ENCODE peak calls at places on chromosomes 6 and 20, in nine cellular contexts. One of them, this sample, is unnamed.

GRCh38 chr6:40692311-40692710 is 105.1 kb upstream of the LRFN2 start:
- DNase-seq in GM10248: no peak
- DNase-seq in A549: peak; percentile 9
- DNase-seq in cardiac muscle cell: no peak
- DNase-seq in RWPE1: no peak
- DNase-seq in stomach: no peak
- DNase-seq in fibroblast of lung: no peak
- DNase-seq in fibroblast of mammary gland: peak; percentile 1
- DNase-seq in OCI-LY7: no peak
- DNase-seq in this sample: no peak

GRCh38 chr20:12130781-12131180 is 213.1 kb downstream of the BTBD3 start:
- DNase-seq in GM10248: no peak
- DNase-seq in A549: no peak
- DNase-seq in cardiac muscle cell: peak; percentile 41
- DNase-seq in RWPE1: no peak
- DNase-seq in stomach: no peak
- DNase-seq in fibroblast of lung: no peak
- DNase-seq in fibroblast of mammary gland: no peak
- DNase-seq in OCI-LY7: no peak
- DNase-seq in this sample: no peak

GRCh38 chr6:49423817-49424216 is 39.2 kb downstream of the MMUT start:
- DNase-seq in GM10248: no peak
- DNase-seq in A549: peak; percentile 4
- DNase-seq in cardiac muscle cell: peak; percentile 53
- DNase-seq in RWPE1: peak; percentile 20
- DNase-seq in stomach: no peak
- DNase-seq in fibroblast of lung: peak; percentile 24
- DNase-seq in fibroblast of mammary gland: peak; percentile 33
- DNase-seq in OCI-LY7: no peak
- DNase-seq in this sample: no peak

GRCh38 chr6:155177369-155177961 is 86.3 kb upstream of the CLDN20 start:
- DNase-seq in GM10248: no peak
- DNase-seq in A549: peak; percentile 63
- DNase-seq in cardiac muscle cell: peak; percentile 85
- DNase-seq in RWPE1: peak; percentile 53
- DNase-seq in stomach: peak; percentile 38
- DNase-seq in fibroblast of lung: peak; percentile 85
- DNase-seq in fibroblast of mammary gland: peak; percentile 80
- DNase-seq in OCI-LY7: peak; percentile 86
- DNase-seq in this sample: peak; percentile 42

GRCh38 chr6:31836676-31837611 is 9.4 kb downstream of the HSPA1B start:
- DNase-seq in GM10248: no peak
- DNase-seq in A549: no peak
- DNase-seq in cardiac muscle cell: peak; percentile 43
- DNase-seq in RWPE1: no peak
- DNase-seq in stomach: no peak
- DNase-seq in fibroblast of lung: peak; percentile 65
- DNase-seq in fibroblast of mammary gland: peak; percentile 67
- DNase-seq in OCI-LY7: peak; percentile 48
- DNase-seq in this sample: no peak

GRCh38 chr20:44428174-44429016 is 47.3 kb upstream of the TTPAL start:
- DNase-seq in GM10248: no peak
- DNase-seq in A549: no peak
- DNase-seq in cardiac muscle cell: no peak
- DNase-seq in RWPE1: no peak
- DNase-seq in stomach: no peak
- DNase-seq in fibroblast of lung: no peak
- DNase-seq in fibroblast of mammary gland: no peak
- DNase-seq in OCI-LY7: no peak
- DNase-seq in this sample: no peak

GRCh38 chr6:25866011-25866410 is 8.0 kb downstream of the SLC17A3 start:
- DNase-seq in GM10248: no peak
- DNase-seq in A549: no peak
- DNase-seq in cardiac muscle cell: no peak
- DNase-seq in RWPE1: no peak
- DNase-seq in stomach: no peak
- DNase-seq in fibroblast of lung: no peak
- DNase-seq in fibroblast of mammary gland: no peak
- DNase-seq in OCI-LY7: no peak
- DNase-seq in this sample: no peak

GRCh38 chr20:15867899-15868298 is 705.3 kb downstream of the KIF16B start:
- DNase-seq in GM10248: no peak
- DNase-seq in A549: peak; percentile 2
- DNase-seq in cardiac muscle cell: no peak
- DNase-seq in RWPE1: no peak
- DNase-seq in stomach: no peak
- DNase-seq in fibroblast of lung: no peak
- DNase-seq in fibroblast of mammary gland: no peak
- DNase-seq in OCI-LY7: peak; percentile 32
- DNase-seq in this sample: no peak

GRCh38 chr6:137216875-137217553 is 2.2 kb downstream of the IFNGR1 start:
- DNase-seq in GM10248: no peak
- DNase-seq in A549: no peak
- DNase-seq in cardiac muscle cell: no peak
- DNase-seq in RWPE1: peak; percentile 89
- DNase-seq in stomach: peak; percentile 46
- DNase-seq in fibroblast of lung: no peak
- DNase-seq in fibroblast of mammary gland: no peak
- DNase-seq in OCI-LY7: no peak
- DNase-seq in this sample: no peak

GRCh38 chr6:152984387-152984872 is 1.6 kb upstream of the FBXO5 start:
- DNase-seq in GM10248: peak; percentile 45
- DNase-seq in A549: no peak
- DNase-seq in cardiac muscle cell: no peak
- DNase-seq in RWPE1: no peak
- DNase-seq in stomach: no peak
- DNase-seq in fibroblast of lung: no peak
- DNase-seq in fibroblast of mammary gland: no peak
- DNase-seq in OCI-LY7: peak; percentile 57
- DNase-seq in this sample: peak; percentile 43

GRCh38 chr20:24863356-24863755 is 85.7 kb upstream of the CST7 start:
- DNase-seq in GM10248: no peak
- DNase-seq in A549: no peak
- DNase-seq in cardiac muscle cell: peak; percentile 79
- DNase-seq in RWPE1: no peak
- DNase-seq in stomach: no peak
- DNase-seq in fibroblast of lung: peak; percentile 94
- DNase-seq in fibroblast of mammary gland: peak; percentile 86
- DNase-seq in OCI-LY7: no peak
- DNase-seq in this sample: no peak

GRCh38 chr6:111743859-111744692 is 129.2 kb downstream of the FYN start:
- DNase-seq in GM10248: no peak
- DNase-seq in A549: no peak
- DNase-seq in cardiac muscle cell: peak; percentile 93
- DNase-seq in RWPE1: no peak
- DNase-seq in stomach: no peak
- DNase-seq in fibroblast of lung: peak; percentile 90
- DNase-seq in fibroblast of mammary gland: peak; percentile 97
- DNase-seq in OCI-LY7: no peak
- DNase-seq in this sample: no peak

GRCh38 chr20:57432874-57433491 is 41.8 kb downstream of the RBM38 start:
- DNase-seq in GM10248: peak; percentile 90
- DNase-seq in A549: peak; percentile 31
- DNase-seq in cardiac muscle cell: peak; percentile 32
- DNase-seq in RWPE1: peak; percentile 83
- DNase-seq in stomach: peak; percentile 78
- DNase-seq in fibroblast of lung: no peak
- DNase-seq in fibroblast of mammary gland: no peak
- DNase-seq in OCI-LY7: peak; percentile 92
- DNase-seq in this sample: peak; percentile 92

GRCh38 chr20:549720-550496 is 6.3 kb upstream of the CSNK2A1 start:
- DNase-seq in GM10248: no peak
- DNase-seq in A549: no peak
- DNase-seq in cardiac muscle cell: no peak
- DNase-seq in RWPE1: no peak
- DNase-seq in stomach: no peak
- DNase-seq in fibroblast of lung: no peak
- DNase-seq in fibroblast of mammary gland: no peak
- DNase-seq in OCI-LY7: no peak
- DNase-seq in this sample: no peak
- TF ChIP-seq CTCF in GM10248: no peak
- TF ChIP-seq CTCF in A549: no peak
- TF ChIP-seq CTCF in cardiac muscle cell: no peak
- TF ChIP-seq CTCF in RWPE1: no peak
- TF ChIP-seq CTCF in stomach: no peak
- TF ChIP-seq CTCF in fibroblast of lung: no peak
- TF ChIP-seq CTCF in fibroblast of mammary gland: no peak
- TF ChIP-seq CTCF in OCI-LY7: peak; percentile 33
- TF ChIP-seq CTCF in this sample: no peak

GRCh38 chr6:95321106-95321505 is 256.2 kb upstream of the MANEA start:
- DNase-seq in GM10248: no peak
- DNase-seq in A549: no peak
- DNase-seq in cardiac muscle cell: no peak
- DNase-seq in RWPE1: no peak
- DNase-seq in stomach: no peak
- DNase-seq in fibroblast of lung: peak; percentile 0
- DNase-seq in fibroblast of mammary gland: peak; percentile 70
- DNase-seq in OCI-LY7: no peak
- DNase-seq in this sample: no peak

GRCh38 chr6:95318137-95318536 is 259.2 kb upstream of the MANEA start:
- DNase-seq in GM10248: no peak
- DNase-seq in A549: no peak
- DNase-seq in cardiac muscle cell: no peak
- DNase-seq in RWPE1: no peak
- DNase-seq in stomach: no peak
- DNase-seq in fibroblast of lung: no peak
- DNase-seq in fibroblast of mammary gland: no peak
- DNase-seq in OCI-LY7: no peak
- DNase-seq in this sample: no peak
- TF ChIP-seq CTCF in GM10248: no peak
- TF ChIP-seq CTCF in A549: no peak
- TF ChIP-seq CTCF in cardiac muscle cell: no peak
- TF ChIP-seq CTCF in RWPE1: no peak
- TF ChIP-seq CTCF in stomach: no peak
- TF ChIP-seq CTCF in fibroblast of lung: no peak
- TF ChIP-seq CTCF in fibroblast of mammary gland: no peak
- TF ChIP-seq CTCF in OCI-LY7: no peak
- TF ChIP-seq CTCF in this sample: no peak

GRCh38 chr6:43383021-43383667 is 13.7 kb upstream of the ZNF318 start:
- DNase-seq in GM10248: no peak
- DNase-seq in A549: no peak
- DNase-seq in cardiac muscle cell: peak; percentile 68
- DNase-seq in RWPE1: peak; percentile 11
- DNase-seq in stomach: no peak
- DNase-seq in fibroblast of lung: peak; percentile 58
- DNase-seq in fibroblast of mammary gland: peak; percentile 83
- DNase-seq in OCI-LY7: no peak
- DNase-seq in this sample: no peak

GRCh38 chr6:43376551-43376981 is 7.1 kb upstream of the ZNF318 start:
- DNase-seq in GM10248: no peak
- DNase-seq in A549: no peak
- DNase-seq in cardiac muscle cell: no peak
- DNase-seq in RWPE1: no peak
- DNase-seq in stomach: no peak
- DNase-seq in fibroblast of lung: no peak
- DNase-seq in fibroblast of mammary gland: no peak
- DNase-seq in OCI-LY7: no peak
- DNase-seq in this sample: no peak

GRCh38 chr6:43377710-43378229 is 8.3 kb upstream of the ZNF318 start:
- DNase-seq in GM10248: no peak
- DNase-seq in A549: no peak
- DNase-seq in cardiac muscle cell: no peak
- DNase-seq in RWPE1: no peak
- DNase-seq in stomach: no peak
- DNase-seq in fibroblast of lung: no peak
- DNase-seq in fibroblast of mammary gland: no peak
- DNase-seq in OCI-LY7: no peak
- DNase-seq in this sample: no peak

GRCh38 chr6:43375693-43376092 is 6.2 kb upstream of the ZNF318 start:
- DNase-seq in GM10248: no peak
- DNase-seq in A549: no peak
- DNase-seq in cardiac muscle cell: no peak
- DNase-seq in RWPE1: no peak
- DNase-seq in stomach: no peak
- DNase-seq in fibroblast of lung: no peak
- DNase-seq in fibroblast of mammary gland: no peak
- DNase-seq in OCI-LY7: no peak
- DNase-seq in this sample: no peak

DNA sequence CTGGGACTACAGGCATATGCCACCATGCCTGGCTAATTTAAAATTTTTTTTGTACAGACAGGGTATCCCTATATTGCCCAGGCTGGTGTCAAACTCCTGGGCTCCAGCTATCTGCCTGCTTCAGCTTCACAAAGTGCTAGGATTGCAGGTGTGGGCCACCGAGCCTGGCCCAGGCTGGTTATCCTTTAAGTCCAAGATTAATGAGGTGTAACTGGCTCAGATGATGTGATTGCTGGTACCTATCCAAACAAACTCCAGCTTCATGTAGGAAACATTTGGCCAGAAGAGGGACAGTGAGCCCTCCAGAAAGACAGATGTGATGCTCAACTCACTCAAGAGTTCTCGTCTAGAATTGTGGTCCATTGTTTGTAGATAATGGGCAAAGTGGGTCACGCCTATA is 9.2 kb upstream of the ZNF318 start:
- DNase-seq in GM10248: no peak
- DNase-seq in A549: no peak
- DNase-seq in cardiac muscle cell: no peak
- DNase-seq in RWPE1: no peak
- DNase-seq in stomach: no peak
- DNase-seq in fibroblast of lung: no peak
- DNase-seq in fibroblast of mammary gland: no peak
- DNase-seq in OCI-LY7: no peak
- DNase-seq in this sample: no peak
- TF ChIP-seq CTCF in GM10248: no peak
- TF ChIP-seq CTCF in A549: no peak
- TF ChIP-seq CTCF in cardiac muscle cell: no peak
- TF ChIP-seq CTCF in RWPE1: no peak
- TF ChIP-seq CTCF in stomach: no peak
- TF ChIP-seq CTCF in fibroblast of lung: no peak
- TF ChIP-seq CTCF in fibroblast of mammary gland: no peak
- TF ChIP-seq CTCF in OCI-LY7: peak; percentile 24
- TF ChIP-seq CTCF in this sample: no peak

GRCh38 chr6:109227646-109228045 is 132.3 kb downstream of the CEP57L1 start:
- DNase-seq in GM10248: no peak
- DNase-seq in A549: no peak
- DNase-seq in cardiac muscle cell: no peak
- DNase-seq in RWPE1: no peak
- DNase-seq in stomach: no peak
- DNase-seq in fibroblast of lung: no peak
- DNase-seq in fibroblast of mammary gland: no peak
- DNase-seq in OCI-LY7: no peak
- DNase-seq in this sample: no peak
- TF ChIP-seq CTCF in GM10248: no peak
- TF ChIP-seq CTCF in A549: no peak
- TF ChIP-seq CTCF in cardiac muscle cell: no peak
- TF ChIP-seq CTCF in RWPE1: no peak
- TF ChIP-seq CTCF in stomach: no peak
- TF ChIP-seq CTCF in fibroblast of lung: no peak
- TF ChIP-seq CTCF in fibroblast of mammary gland: no peak
- TF ChIP-seq CTCF in OCI-LY7: no peak
- TF ChIP-seq CTCF in this sample: no peak

This sample was measured in GM13976.